ENCODE peak calls at places on chromosomes 13 and 19, in five cellular contexts. I is endothelial cell; T is CD8-positive, alpha-beta T cell; G is natural killer cell; V is GM12865. D is an unnamed sample.

GRCh38 chr13:61149333-61149730 is 266.3 kb downstream of the PCDH20 start:
- DNase-seq in I (no peak), T (no peak), G (no peak), V (no peak), D (no peak)

GRCh38 chr19:9431475-9431874 is 3.9 kb downstream of the ZNF266 start:
- DNase-seq in I (peak; percentile 18), T (peak; percentile 21), G (peak; percentile 34), V (no peak), D (no peak)

GRCh38 chr13:59700281-59700680 is 463.4 kb downstream of the DIAPH3 start:
- DNase-seq in I (no peak), T (no peak), G (no peak), V (no peak), D (no peak)

GRCh38 chr13:30892966-30893365 is 13.1 kb upstream of the MEDAG start:
- DNase-seq in I (peak; percentile 76), T (no peak), G (no peak), V (peak; percentile 18), D (peak; percentile 81)

GRCh38 chr13:61030445-61030844 is 385.2 kb downstream of the PCDH20 start:
- DNase-seq in I (no peak), T (no peak), G (no peak), V (no peak), D (no peak)

GRCh38 chr13:90302113-90302512 is 1045.4 kb upstream of the MIR17HG start:
- DNase-seq in I (no peak), T (no peak), G (no peak), V (no peak), D (no peak)

GRCh38 chr13:26599403-26599802 is 41.9 kb downstream of the WASF3 start:
- DNase-seq in I (no peak), T (no peak), G (no peak), V (no peak), D (no peak)

GRCh38 chr13:24152292-24153214 is 8.0 kb upstream of the SPATA13 start:
- DNase-seq in I (no peak), T (no peak), G (no peak), V (no peak), D (no peak)

GRCh38 chr19:10363789-10364281 is 16.5 kb downstream of the TYK2 start:
- DNase-seq in I (no peak), T (no peak), G (no peak), V (no peak), D (no peak)

GRCh38 chr13:104315606-104316005 is 1249.4 kb upstream of the SLC10A2 start:
- DNase-seq in I (no peak), T (no peak), G (no peak), V (no peak), D (no peak)

GRCh38 chr19:44992336-44993163 is 8.7 kb upstream of the RELB start:
- DNase-seq in I (no peak), T (no peak), G (no peak), V (no peak), D (no peak)

GRCh38 chr19:6733338-6734095 is 3.9 kb downstream of the GPR108 start:
- DNase-seq in I (no peak), T (no peak), G (no peak), V (no peak), D (no peak)
- TF ChIP-seq CTCF in I (peak; percentile 28), T (peak; percentile 31), G (no peak), V (peak; percentile 30), D (peak; percentile 38)

DNA sequence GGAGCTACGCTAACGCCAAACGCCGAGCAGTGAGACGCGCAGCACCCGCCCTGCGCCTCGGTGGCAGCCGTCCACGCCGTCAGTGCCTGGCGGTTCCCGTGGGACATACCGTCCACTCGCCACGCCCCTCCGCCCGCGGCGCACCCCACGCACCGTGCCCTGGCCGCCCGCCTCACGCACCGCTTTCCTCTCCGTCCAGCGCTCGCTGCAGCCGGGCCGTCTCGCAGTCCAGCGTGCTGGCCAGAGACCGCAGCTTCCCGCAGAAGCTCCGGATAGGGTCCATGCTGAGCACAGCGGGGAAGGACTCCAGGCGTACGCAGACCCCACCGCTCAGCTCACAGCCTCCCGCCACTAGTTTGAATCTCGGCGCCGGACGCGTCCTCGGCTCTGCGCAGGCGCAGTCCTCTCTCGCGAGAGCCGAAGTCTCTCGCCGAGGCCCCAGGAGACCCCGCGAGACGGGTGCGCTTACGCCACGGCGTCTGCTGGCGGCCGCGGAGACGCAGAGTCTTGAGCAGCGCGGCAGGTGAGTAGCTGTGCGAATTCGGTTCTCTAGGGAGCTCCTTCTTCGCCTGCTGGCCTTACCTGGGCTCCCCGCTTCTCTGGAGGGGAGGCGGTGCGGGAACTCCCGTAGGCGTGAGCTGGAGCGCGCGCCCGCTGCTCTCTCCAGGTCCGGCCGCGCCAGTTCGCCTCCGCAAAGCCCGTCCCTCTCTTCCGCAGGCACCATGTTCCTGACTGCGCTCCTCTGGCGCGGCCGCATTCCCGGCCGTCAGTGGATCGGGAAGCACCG is at the start of the genes MRPL57 and SKA3:
- DNase-seq in I (peak; percentile 97), T (peak; percentile 93), G (peak; percentile 93), V (peak; percentile 97), D (peak; percentile 94)
- TF ChIP-seq CTCF in I (no peak), T (no peak), G (no peak), V (no peak), D (no peak)

GRCh38 chr13:73754727-73755292 is 379.4 kb downstream of the KLF12 start:
- DNase-seq in I (peak; percentile 54), T (no peak), G (no peak), V (peak; percentile 56), D (no peak)
- TF ChIP-seq CTCF in I (peak; percentile 87), T (peak; percentile 97), G (peak; percentile 80), V (peak; percentile 62), D (peak; percentile 85)

GRCh38 chr19:416416-416815 is 7.5 kb upstream of the C2CD4C start:
- DNase-seq in I (no peak), T (no peak), G (no peak), V (no peak), D (no peak)
- TF ChIP-seq CTCF in I (no peak), T (no peak), G (no peak), V (no peak), D (no peak)

GRCh38 chr19:13712767-13713201 is 51.5 kb upstream of the MRI1 start:
- DNase-seq in I (no peak), T (no peak), G (no peak), V (no peak), D (no peak)

GRCh38 chr19:13717194-13717643 is 47.1 kb upstream of the MRI1 start:
- DNase-seq in I (no peak), T (no peak), G (no peak), V (no peak), D (no peak)

GRCh38 chr19:13723206-13723605 is 41.1 kb upstream of the MRI1 start:
- DNase-seq in I (no peak), T (no peak), G (no peak), V (no peak), D (no peak)

DNA sequence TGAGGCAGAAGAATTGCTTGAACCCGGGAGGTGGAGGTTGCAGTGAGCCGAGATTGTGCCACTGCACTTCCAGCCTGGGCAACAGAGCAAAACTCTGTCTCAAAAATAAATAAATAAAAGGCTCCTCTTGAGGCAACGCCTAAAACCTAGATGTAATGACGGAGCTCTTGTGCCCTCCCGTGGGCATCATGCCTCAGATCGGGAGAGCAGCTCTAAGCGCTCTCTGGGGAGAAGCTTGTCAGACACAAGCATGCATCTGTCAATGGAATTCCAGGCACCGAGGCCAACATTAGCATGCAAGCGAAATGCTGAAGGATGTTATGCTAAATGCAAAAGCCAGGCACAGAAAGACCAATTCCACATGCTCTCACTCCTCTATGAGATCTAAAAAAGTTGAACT is 45.6 kb upstream of the MRI1 start:
- DNase-seq in I (no peak), T (no peak), G (no peak), V (peak; percentile 17), D (no peak)
- TF ChIP-seq CTCF in I (no peak), T (no peak), G (no peak), V (no peak), D (no peak)

DNA sequence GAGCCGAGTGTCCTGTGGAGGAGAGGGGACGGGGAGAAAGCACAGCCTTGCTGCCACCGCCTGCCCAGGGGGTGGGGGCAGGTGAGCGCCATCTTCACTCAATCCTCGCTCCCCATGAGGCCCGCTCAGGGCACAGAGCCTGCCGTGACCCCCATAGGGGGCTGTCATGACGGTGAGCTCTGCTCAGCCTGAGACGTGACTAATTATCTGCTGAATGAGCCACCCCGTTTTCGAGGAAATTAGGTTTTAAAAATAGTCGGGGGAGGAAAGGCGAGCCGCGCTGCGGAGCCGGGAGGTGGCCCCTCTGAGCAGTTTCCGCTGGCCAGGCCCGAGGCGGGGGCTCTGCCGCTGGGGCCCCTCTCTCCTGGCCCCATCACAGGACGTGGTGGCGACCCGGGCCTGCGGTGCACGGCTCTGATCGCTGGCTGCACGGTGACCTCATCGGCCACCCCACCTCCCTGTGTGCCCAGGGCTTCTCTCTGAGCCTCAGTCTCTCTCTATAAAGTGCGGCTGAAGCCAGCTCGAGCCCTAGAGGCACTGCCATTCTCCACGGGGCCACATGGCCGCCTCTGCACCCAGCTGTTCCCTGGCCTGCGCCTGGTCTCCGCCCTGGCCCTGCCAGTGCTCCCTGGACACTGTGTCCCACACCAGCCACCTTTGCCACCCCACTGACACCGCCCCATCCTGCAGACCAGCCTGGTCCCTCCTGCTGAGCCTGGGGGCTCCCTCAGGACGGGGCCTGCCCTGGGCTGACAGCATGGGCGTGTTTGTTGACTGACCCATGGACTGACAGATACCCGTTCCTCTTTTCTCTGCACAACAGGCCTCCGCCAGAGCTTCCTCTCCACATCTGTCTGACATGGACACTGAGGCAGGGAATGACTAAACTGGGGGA is 28.3 kb downstream of the PIP5K1C start:
- DNase-seq in I (no peak), T (no peak), G (peak; percentile 49), V (no peak), D (no peak)
- TF ChIP-seq CTCF in I (no peak), T (no peak), G (no peak), V (no peak), D (no peak)